ENCODE peak calls at places on chromosomes 16 and 17, in seven cellular contexts. One of them, this sample, is unnamed.
A peak's percentile ranks its signal among the peaks of the same experiment; 100 is the strongest.

GRCh38 chr17:40843242-40843641 is 20.8 kb upstream of the KRT10 start:
- ATAC-seq in heart left ventricle: no peak
- ATAC-seq in left cardiac atrium: no peak
- ATAC-seq in heart right ventricle: no peak
- ATAC-seq in K562: peak; percentile 24
- ATAC-seq in lower lobe of right lung: no peak
- ATAC-seq in GM23338: no peak
- ATAC-seq in this sample: no peak

GRCh38 chr17:79800325-79801155 is 3.7 kb upstream of the CBX8 start:
- ATAC-seq in heart left ventricle: no peak
- ATAC-seq in left cardiac atrium: no peak
- ATAC-seq in heart right ventricle: no peak
- ATAC-seq in K562: no peak
- ATAC-seq in lower lobe of right lung: no peak
- ATAC-seq in GM23338: peak; percentile 19
- ATAC-seq in this sample: no peak

GRCh38 chr17:43366809-43367587 is 31.8 kb upstream of the ARL4D start:
- ATAC-seq in heart left ventricle: no peak
- ATAC-seq in left cardiac atrium: no peak
- ATAC-seq in heart right ventricle: no peak
- ATAC-seq in K562: no peak
- ATAC-seq in lower lobe of right lung: no peak
- ATAC-seq in GM23338: peak; percentile 3
- ATAC-seq in this sample: no peak

GRCh38 chr16:29990033-29990432 is 5.4 kb downstream of the HIRIP3 start:
- ATAC-seq in heart left ventricle: no peak
- ATAC-seq in left cardiac atrium: no peak
- ATAC-seq in heart right ventricle: no peak
- ATAC-seq in K562: no peak
- ATAC-seq in lower lobe of right lung: peak; percentile 81
- ATAC-seq in GM23338: no peak
- ATAC-seq in this sample: no peak

GRCh38 chr16:77131398-77131797 is 59.6 kb upstream of the MON1B start:
- ATAC-seq in heart left ventricle: no peak
- ATAC-seq in left cardiac atrium: no peak
- ATAC-seq in heart right ventricle: no peak
- ATAC-seq in K562: no peak
- ATAC-seq in lower lobe of right lung: no peak
- ATAC-seq in GM23338: no peak
- ATAC-seq in this sample: no peak

GRCh38 chr17:58279736-58280479 is 827 bp downstream of the MPO start:
- ATAC-seq in heart left ventricle: no peak
- ATAC-seq in left cardiac atrium: no peak
- ATAC-seq in heart right ventricle: no peak
- ATAC-seq in K562: peak; percentile 16
- ATAC-seq in lower lobe of right lung: no peak
- ATAC-seq in GM23338: peak; percentile 11
- ATAC-seq in this sample: no peak

GRCh38 chr16:11901091-11901490 is 14.7 kb downstream of the GSPT1 start:
- ATAC-seq in heart left ventricle: no peak
- ATAC-seq in left cardiac atrium: no peak
- ATAC-seq in heart right ventricle: peak; percentile 16
- ATAC-seq in K562: no peak
- ATAC-seq in lower lobe of right lung: no peak
- ATAC-seq in GM23338: no peak
- ATAC-seq in this sample: no peak

GRCh38 chr17:32265192-32265895 is at the start of gene RHBDL3:
- ATAC-seq in heart left ventricle: no peak
- ATAC-seq in left cardiac atrium: peak; percentile 51
- ATAC-seq in heart right ventricle: peak; percentile 51
- ATAC-seq in K562: peak; percentile 29
- ATAC-seq in lower lobe of right lung: peak; percentile 47
- ATAC-seq in GM23338: peak; percentile 25
- ATAC-seq in this sample: peak; percentile 88

GRCh38 chr16:89887243-89887642 is 13.9 kb downstream of the TCF25 start:
- ATAC-seq in heart left ventricle: no peak
- ATAC-seq in left cardiac atrium: no peak
- ATAC-seq in heart right ventricle: no peak
- ATAC-seq in K562: no peak
- ATAC-seq in lower lobe of right lung: no peak
- ATAC-seq in GM23338: no peak
- ATAC-seq in this sample: no peak

GRCh38 chr17:75783069-75783783 is 1.4 kb upstream of the UNK start:
- ATAC-seq in heart left ventricle: no peak
- ATAC-seq in left cardiac atrium: no peak
- ATAC-seq in heart right ventricle: no peak
- ATAC-seq in K562: no peak
- ATAC-seq in lower lobe of right lung: no peak
- ATAC-seq in GM23338: no peak
- ATAC-seq in this sample: no peak

GRCh38 chr17:4812690-4813089 is 5.7 kb downstream of the PLD2 start:
- ATAC-seq in heart left ventricle: peak; percentile 81
- ATAC-seq in left cardiac atrium: no peak
- ATAC-seq in heart right ventricle: peak; percentile 49
- ATAC-seq in K562: no peak
- ATAC-seq in lower lobe of right lung: no peak
- ATAC-seq in GM23338: no peak
- ATAC-seq in this sample: no peak

GRCh38 chr16:20348365-20349185 is 3.9 kb downstream of the UMOD start:
- ATAC-seq in heart left ventricle: no peak
- ATAC-seq in left cardiac atrium: no peak
- ATAC-seq in heart right ventricle: no peak
- ATAC-seq in K562: peak; percentile 41
- ATAC-seq in lower lobe of right lung: no peak
- ATAC-seq in GM23338: peak; percentile 97
- ATAC-seq in this sample: no peak

GRCh38 chr17:63786117-63786516 is 12.1 kb downstream of the DDX42 start:
- ATAC-seq in heart left ventricle: no peak
- ATAC-seq in left cardiac atrium: no peak
- ATAC-seq in heart right ventricle: no peak
- ATAC-seq in K562: no peak
- ATAC-seq in lower lobe of right lung: no peak
- ATAC-seq in GM23338: no peak
- ATAC-seq in this sample: no peak

GRCh38 chr16:47949276-47949675 is 206.5 kb downstream of the ABCC12 start:
- ATAC-seq in heart left ventricle: no peak
- ATAC-seq in left cardiac atrium: no peak
- ATAC-seq in heart right ventricle: no peak
- ATAC-seq in K562: no peak
- ATAC-seq in lower lobe of right lung: no peak
- ATAC-seq in GM23338: no peak
- ATAC-seq in this sample: no peak

GRCh38 chr17:12865769-12866168 is 76.5 kb downstream of the ARHGAP44 start:
- ATAC-seq in heart left ventricle: no peak
- ATAC-seq in left cardiac atrium: no peak
- ATAC-seq in heart right ventricle: no peak
- ATAC-seq in K562: no peak
- ATAC-seq in lower lobe of right lung: no peak
- ATAC-seq in GM23338: no peak
- ATAC-seq in this sample: no peak

GRCh38 chr16:1470543-1471251 is 4.1 kb downstream of the CLCN7 start:
- ATAC-seq in heart left ventricle: no peak
- ATAC-seq in left cardiac atrium: no peak
- ATAC-seq in heart right ventricle: no peak
- ATAC-seq in K562: peak; percentile 4
- ATAC-seq in lower lobe of right lung: peak; percentile 47
- ATAC-seq in GM23338: no peak
- ATAC-seq in this sample: no peak

GRCh38 chr16:71499775-71500364 is 10.7 kb upstream of the ZNF19 start:
- ATAC-seq in heart left ventricle: no peak
- ATAC-seq in left cardiac atrium: no peak
- ATAC-seq in heart right ventricle: no peak
- ATAC-seq in K562: peak; percentile 86
- ATAC-seq in lower lobe of right lung: peak; percentile 54
- ATAC-seq in GM23338: peak; percentile 90
- ATAC-seq in this sample: peak; percentile 41

GRCh38 chr16:24035127-24035842 is 199.5 kb downstream of the PRKCB start:
- ATAC-seq in heart left ventricle: no peak
- ATAC-seq in left cardiac atrium: no peak
- ATAC-seq in heart right ventricle: no peak
- ATAC-seq in K562: peak; percentile 63
- ATAC-seq in lower lobe of right lung: no peak
- ATAC-seq in GM23338: peak; percentile 47
- ATAC-seq in this sample: no peak

GRCh38 chr17:62933986-62934385 is 32.0 kb upstream of the TANC2 start:
- ATAC-seq in heart left ventricle: no peak
- ATAC-seq in left cardiac atrium: no peak
- ATAC-seq in heart right ventricle: no peak
- ATAC-seq in K562: no peak
- ATAC-seq in lower lobe of right lung: peak; percentile 95
- ATAC-seq in GM23338: no peak
- ATAC-seq in this sample: no peak

GRCh38 chr17:19876524-19877161 is 8.9 kb upstream of the ULK2 start:
- ATAC-seq in heart left ventricle: peak; percentile 55
- ATAC-seq in left cardiac atrium: peak; percentile 78
- ATAC-seq in heart right ventricle: peak; percentile 83
- ATAC-seq in K562: no peak
- ATAC-seq in lower lobe of right lung: peak; percentile 76
- ATAC-seq in GM23338: no peak
- ATAC-seq in this sample: peak; percentile 65

GRCh38 chr17:17724307-17724921 is 43.2 kb downstream of the RAI1 start:
- ATAC-seq in heart left ventricle: no peak
- ATAC-seq in left cardiac atrium: peak; percentile 51
- ATAC-seq in heart right ventricle: peak; percentile 60
- ATAC-seq in K562: no peak
- ATAC-seq in lower lobe of right lung: peak; percentile 41
- ATAC-seq in GM23338: peak; percentile 57
- ATAC-seq in this sample: no peak

GRCh38 chr17:14760212-14760611 is 459.3 kb downstream of the HS3ST3B1 start:
- ATAC-seq in heart left ventricle: no peak
- ATAC-seq in left cardiac atrium: no peak
- ATAC-seq in heart right ventricle: no peak
- ATAC-seq in K562: no peak
- ATAC-seq in lower lobe of right lung: no peak
- ATAC-seq in GM23338: no peak
- ATAC-seq in this sample: no peak

GRCh38 chr16:1093284-1094123 is 2.5 kb downstream of the C1QTNF8 start:
- ATAC-seq in heart left ventricle: no peak
- ATAC-seq in left cardiac atrium: no peak
- ATAC-seq in heart right ventricle: no peak
- ATAC-seq in K562: peak; percentile 76
- ATAC-seq in lower lobe of right lung: no peak
- ATAC-seq in GM23338: peak; percentile 55
- ATAC-seq in this sample: no peak

GRCh38 chr17:3794890-3795757 is 5.9 kb downstream of the ITGAE start:
- ATAC-seq in heart left ventricle: no peak
- ATAC-seq in left cardiac atrium: no peak
- ATAC-seq in heart right ventricle: no peak
- ATAC-seq in K562: peak; percentile 50
- ATAC-seq in lower lobe of right lung: peak; percentile 13
- ATAC-seq in GM23338: peak; percentile 60
- ATAC-seq in this sample: no peak

GRCh38 chr17:75159196-75160031 is 5.1 kb upstream of the JPT1 start:
- ATAC-seq in heart left ventricle: no peak
- ATAC-seq in left cardiac atrium: no peak
- ATAC-seq in heart right ventricle: no peak
- ATAC-seq in K562: no peak
- ATAC-seq in lower lobe of right lung: no peak
- ATAC-seq in GM23338: no peak
- ATAC-seq in this sample: no peak

GRCh38 chr17:29140631-29141483 is 39.3 kb downstream of the MYO18A start:
- ATAC-seq in heart left ventricle: peak; percentile 11
- ATAC-seq in left cardiac atrium: peak; percentile 49
- ATAC-seq in heart right ventricle: peak; percentile 26
- ATAC-seq in K562: peak; percentile 34
- ATAC-seq in lower lobe of right lung: peak; percentile 18
- ATAC-seq in GM23338: peak; percentile 5
- ATAC-seq in this sample: peak; percentile 3

GRCh38 chr16:22646948-22647556 is 136.4 kb downstream of the NPIPB5 start:
- ATAC-seq in heart left ventricle: no peak
- ATAC-seq in left cardiac atrium: no peak
- ATAC-seq in heart right ventricle: no peak
- ATAC-seq in K562: no peak
- ATAC-seq in lower lobe of right lung: no peak
- ATAC-seq in GM23338: no peak
- ATAC-seq in this sample: no peak

GRCh38 chr17:18260332-18261145 is at the start of gene MIEF2:
- ATAC-seq in heart left ventricle: peak; percentile 82
- ATAC-seq in left cardiac atrium: peak; percentile 91
- ATAC-seq in heart right ventricle: peak; percentile 86
- ATAC-seq in K562: peak; percentile 93
- ATAC-seq in lower lobe of right lung: peak; percentile 92
- ATAC-seq in GM23338: peak; percentile 78
- ATAC-seq in this sample: peak; percentile 91

GRCh38 chr16:30748634-30749445 is 615 bp downstream of the PHKG2 start:
- ATAC-seq in heart left ventricle: no peak
- ATAC-seq in left cardiac atrium: peak; percentile 35
- ATAC-seq in heart right ventricle: peak; percentile 31
- ATAC-seq in K562: peak; percentile 81
- ATAC-seq in lower lobe of right lung: peak; percentile 59
- ATAC-seq in GM23338: peak; percentile 70
- ATAC-seq in this sample: no peak